ENCODE peak calls at places on chromosomes 5 and 9, in seven cellular contexts. M is A549, W is pancreas, H is GM12864, F is astrocyte of the spinal cord, S is astrocyte of the cerebellum, A is psoas muscle. X is an unnamed sample.

GRCh38 chr9:110592075-110592830 is 12.7 kb upstream of the SVEP1 start:
- DNase-seq in W (no peak), S (no peak), F (no peak), A (no peak), M (no peak), H (no peak), X (no peak)

GRCh38 chr9:15416880-15417279 is 5.8 kb upstream of the SNAPC3 start:
- DNase-seq in H (no peak), W (peak), M (no peak), A (no peak), S (peak), F (peak), X (peak)

GRCh38 chr5:180649297-180650039 is at the start of gene FLT4:
- DNase-seq in A (no peak), M (peak), S (no peak), W (no peak), F (no peak), H (no peak), X (no peak)

GRCh38 chr9:137461663-137462395 is 2.7 kb upstream of the NSMF start:
- DNase-seq in A (peak), S (no peak), H (peak), M (peak), F (no peak), W (peak), X (peak)

GRCh38 chr9:12469084-12469483 is 224.1 kb upstream of the TYRP1 start:
- DNase-seq in F (no peak), A (no peak), M (no peak), S (no peak), H (no peak), W (no peak), X (no peak)

GRCh38 chr9:41229408-41230401 is 40.6 kb upstream of the ZNG1F start:
- DNase-seq in M (no peak), S (no peak), F (peak), A (no peak), H (no peak), W (peak), X (peak)

GRCh38 chr5:154997746-154998145 is 15.8 kb upstream of the KIF4B start:
- DNase-seq in H (no peak), M (no peak), F (no peak), S (no peak), W (no peak), A (no peak), X (no peak)

GRCh38 chr5:10124287-10124686 is 125.4 kb downstream of the ATPSCKMT start:
- DNase-seq in F (no peak), W (no peak), S (no peak), H (no peak), M (no peak), A (no peak), X (no peak)

GRCh38 chr5:143721960-143722359 is 90.0 kb upstream of the HMHB1 start:
- DNase-seq in W (no peak), H (no peak), A (no peak), M (no peak), F (no peak), S (no peak), X (no peak)

GRCh38 chr5:72921886-72922285 is 34.0 kb upstream of the FCHO2 start:
- DNase-seq in M (no peak), S (no peak), H (no peak), F (no peak), W (no peak), A (no peak), X (no peak)

GRCh38 chr9:109856785-109857184 is 76.8 kb downstream of the PALM2AKAP2 start:
- DNase-seq in W (no peak), S (no peak), M (no peak), F (no peak), H (no peak), A (peak), X (no peak)

GRCh38 chr9:114616684-114617520 is 5.8 kb downstream of the TMEM268 start:
- DNase-seq in H (no peak), F (no peak), A (peak), S (no peak), M (no peak), W (peak), X (peak)

GRCh38 chr5:39570418-39571027 is 145.7 kb upstream of the DAB2 start:
- DNase-seq in H (no peak), F (peak), M (peak), W (no peak), S (peak), A (no peak), X (peak)

GRCh38 chr5:32217886-32218396 is 43.8 kb upstream of the GOLPH3 start:
- DNase-seq in W (no peak), M (no peak), F (peak), H (peak), A (no peak), S (no peak), X (peak)

GRCh38 chr9:113620377-113621161 is 157.0 kb downstream of the RGS3 start:
- DNase-seq in F (peak), M (peak), S (peak), H (no peak), A (peak), W (peak), X (no peak)

GRCh38 chr9:34929506-34930102 is 28.5 kb upstream of the PHF24 start:
- DNase-seq in A (no peak), W (no peak), M (peak), F (peak), S (peak), H (peak), X (peak)

GRCh38 chr9:114433720-114434255 is 46.0 kb upstream of the AKNA start:
- DNase-seq in A (no peak), F (no peak), H (no peak), W (no peak), S (no peak), M (no peak), X (peak)

GRCh38 chr5:123732261-123732660 is 220.3 kb downstream of the CSNK1G3 start:
- DNase-seq in F (no peak), A (no peak), H (no peak), S (no peak), W (no peak), M (no peak), X (no peak)

GRCh38 chr5:76441890-76442673 is 39.0 kb downstream of the IQGAP2 start:
- DNase-seq in H (no peak), M (no peak), S (no peak), F (no peak), W (no peak), A (no peak), X (no peak)

GRCh38 chr5:33641722-33642505 is 201.1 kb downstream of the TARS1 start:
- DNase-seq in H (no peak), W (no peak), M (no peak), S (peak), F (peak), A (no peak), X (peak)

GRCh38 chr9:14318934-14319513 is 5.1 kb upstream of the NFIB start:
- DNase-seq in A (no peak), M (no peak), S (no peak), H (no peak), W (no peak), F (no peak), X (no peak)
- H3K4me3 ChIP-seq in A (peak), M (peak), S (no peak), H (no peak), W (no peak), F (no peak), X (no peak)

GRCh38 chr5:95647331-95647659 is 718 bp downstream of the RFESD start:
- DNase-seq in W (no peak), H (no peak), S (no peak), A (no peak), F (no peak), M (no peak), X (no peak)

GRCh38 chr5:95646569-95647330 is at the start of gene RFESD:
- DNase-seq in H (peak), A (peak), F (peak), S (peak), W (peak), M (peak), X (peak)

GRCh38 chr5:95641803-95642220 is 4.8 kb upstream of the RFESD start:
- DNase-seq in A (no peak), H (no peak), F (no peak), M (no peak), W (peak), S (no peak), X (no peak)

GRCh38 chr5:95643152-95643551 is 3.4 kb upstream of the RFESD start:
- DNase-seq in S (no peak), F (no peak), M (no peak), W (no peak), H (no peak), A (no peak), X (no peak)

DNA sequence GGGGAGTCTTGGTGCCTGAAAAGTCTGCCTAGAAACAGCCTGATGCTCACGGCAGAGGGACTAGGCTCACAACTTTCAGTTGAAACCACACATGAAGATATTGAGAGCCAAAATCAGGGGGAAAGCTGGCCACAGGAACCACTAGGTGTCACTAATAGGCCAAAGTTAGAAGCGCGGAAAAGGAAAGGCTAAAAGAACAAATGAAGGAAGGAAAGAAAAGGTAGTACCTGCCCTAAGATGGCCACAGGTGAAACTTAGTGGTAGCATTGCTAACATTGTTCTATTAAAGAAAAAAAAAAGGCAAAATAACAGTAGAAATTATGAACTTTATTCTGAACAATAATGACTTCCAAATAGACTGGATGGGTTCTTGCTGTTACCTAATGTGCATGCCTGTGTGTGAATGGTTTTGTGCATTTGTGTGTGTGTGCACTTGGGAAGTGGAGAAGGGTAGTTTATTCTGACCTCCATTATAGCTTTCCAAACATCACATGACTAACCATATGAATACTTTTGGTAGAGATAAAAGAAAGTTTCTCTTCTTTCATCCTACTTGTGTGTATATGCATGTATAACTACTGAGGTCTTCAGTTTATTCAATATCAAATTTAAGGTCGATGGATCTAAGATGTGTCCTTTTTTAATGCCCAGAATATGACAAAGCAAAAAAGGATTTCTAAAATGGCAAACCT is 2.1 kb upstream of the RFESD start:
- DNase-seq in S (peak), F (peak), A (no peak), W (peak), H (no peak), M (peak), X (peak)
- TF ChIP-seq CTCF in S (peak), F (peak), A (peak), W (peak), H (peak), M (peak), X (peak)

GRCh38 chr5:74500037-74500917 is 140.3 kb downstream of the ENC1 start:
- DNase-seq in A (no peak), F (no peak), M (no peak), S (no peak), W (no peak), H (no peak), X (no peak)

GRCh38 chr5:74499236-74499635 is 141.3 kb downstream of the ENC1 start:
- DNase-seq in H (no peak), S (no peak), M (no peak), W (no peak), F (no peak), A (no peak), X (no peak)

GRCh38 chr5:74504463-74504862 is 136.1 kb downstream of the ENC1 start:
- DNase-seq in W (no peak), A (no peak), F (no peak), M (no peak), H (no peak), S (no peak), X (no peak)

GRCh38 chr5:74501674-74502478 is 138.7 kb downstream of the ENC1 start:
- DNase-seq in A (no peak), M (no peak), H (no peak), W (no peak), S (no peak), F (no peak), X (no peak)

DNA sequence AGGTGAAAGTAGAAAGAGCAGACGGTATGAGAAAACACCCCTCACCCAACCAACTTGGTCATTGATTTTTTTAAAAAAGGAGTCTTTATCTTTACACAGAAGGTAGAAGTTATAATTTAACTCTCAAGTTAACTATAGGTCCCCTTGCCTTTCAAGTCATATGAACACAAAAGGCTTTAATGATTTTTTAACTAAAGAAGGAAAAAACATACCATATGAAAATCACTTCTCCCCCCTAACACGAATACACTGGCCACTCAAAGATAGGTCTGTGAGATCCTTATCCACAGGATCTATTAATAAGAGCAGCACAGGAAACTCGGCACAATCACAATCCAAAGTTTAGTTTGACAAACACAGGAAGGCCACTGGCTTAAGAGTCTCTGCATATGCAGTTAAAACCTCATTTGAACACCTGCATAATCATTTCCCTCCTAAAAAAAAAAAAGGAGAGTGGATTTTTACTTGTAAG is 138.0 kb downstream of the ENC1 start:
- DNase-seq in S (no peak), W (no peak), F (no peak), H (no peak), M (no peak), A (no peak), X (no peak)
- H3K4me3 ChIP-seq in S (no peak), W (no peak), F (no peak), H (no peak), M (no peak), A (no peak), X (no peak)

GRCh38 chr5:136638084-136638483 is 272.7 kb upstream of the TRPC7 start:
- DNase-seq in W (no peak), F (no peak), H (no peak), M (no peak), A (no peak), S (no peak), X (no peak)
- TF ChIP-seq CTCF in W (no peak), F (peak), H (no peak), M (no peak), A (no peak), S (peak), X (no peak)

GRCh38 chr5:2755811-2756210 is 4.3 kb upstream of the IRX2 start:
- DNase-seq in S (no peak), A (no peak), M (no peak), W (no peak), F (no peak), H (no peak), X (no peak)
- H3K4me3 ChIP-seq in S (peak), A (peak), M (peak), W (peak), F (peak), H (no peak), X (no peak)

DNA sequence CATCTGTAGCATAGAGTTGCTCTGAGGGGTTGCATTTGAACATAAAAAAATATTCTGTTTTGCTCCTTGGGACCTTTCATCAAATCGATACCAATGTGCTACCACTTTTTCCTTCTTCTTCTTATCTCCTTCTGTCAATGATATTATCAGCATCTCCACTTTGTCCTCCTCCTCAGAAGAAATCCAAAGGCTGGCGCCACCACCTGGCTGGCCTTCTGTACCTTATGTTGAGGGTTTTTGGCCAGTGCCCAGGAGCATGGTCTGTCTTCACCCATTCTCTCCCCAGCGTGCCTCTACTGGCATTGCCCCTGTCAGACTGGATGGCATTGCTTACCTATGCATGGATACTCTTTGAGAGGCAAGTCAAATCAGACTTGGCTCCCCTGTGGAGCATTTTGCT is 167.2 kb downstream of the CFAP90 start:
- DNase-seq in M (no peak), F (no peak), S (no peak), W (no peak), H (no peak), A (no peak), X (no peak)
- TF ChIP-seq CTCF in M (no peak), F (no peak), S (no peak), W (no peak), H (peak), A (no peak), X (no peak)

DNA sequence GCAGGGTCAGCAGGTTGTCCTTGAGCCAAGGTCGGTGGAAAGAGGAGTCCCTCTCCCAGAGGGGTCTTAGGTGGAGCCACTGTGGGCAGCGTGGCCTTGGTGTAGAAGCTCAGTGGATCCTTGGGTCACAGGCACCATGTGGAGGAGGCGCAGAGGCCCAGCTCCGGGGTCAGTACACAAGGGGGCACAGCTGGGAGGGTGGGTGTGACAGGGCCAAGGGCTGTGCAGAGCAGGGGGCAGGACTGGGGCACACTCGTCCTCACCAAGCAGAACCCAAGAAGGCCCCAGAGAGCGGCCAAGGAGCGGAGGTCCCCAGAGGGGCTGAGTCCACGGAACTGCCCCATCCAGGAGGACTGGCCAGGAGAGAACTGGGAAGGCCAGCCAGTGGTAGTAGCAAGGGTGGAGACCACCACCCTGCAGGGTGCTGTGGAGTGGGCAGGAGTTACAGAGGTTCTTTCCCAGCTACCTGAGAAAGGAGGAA is 2.4 kb upstream of the LPCAT1 start:
- DNase-seq in W (peak), H (no peak), F (no peak), A (peak), M (no peak), S (no peak), X (no peak)
- H3K4me3 ChIP-seq in W (no peak), H (no peak), F (no peak), A (no peak), M (no peak), S (no peak), X (no peak)

DNA sequence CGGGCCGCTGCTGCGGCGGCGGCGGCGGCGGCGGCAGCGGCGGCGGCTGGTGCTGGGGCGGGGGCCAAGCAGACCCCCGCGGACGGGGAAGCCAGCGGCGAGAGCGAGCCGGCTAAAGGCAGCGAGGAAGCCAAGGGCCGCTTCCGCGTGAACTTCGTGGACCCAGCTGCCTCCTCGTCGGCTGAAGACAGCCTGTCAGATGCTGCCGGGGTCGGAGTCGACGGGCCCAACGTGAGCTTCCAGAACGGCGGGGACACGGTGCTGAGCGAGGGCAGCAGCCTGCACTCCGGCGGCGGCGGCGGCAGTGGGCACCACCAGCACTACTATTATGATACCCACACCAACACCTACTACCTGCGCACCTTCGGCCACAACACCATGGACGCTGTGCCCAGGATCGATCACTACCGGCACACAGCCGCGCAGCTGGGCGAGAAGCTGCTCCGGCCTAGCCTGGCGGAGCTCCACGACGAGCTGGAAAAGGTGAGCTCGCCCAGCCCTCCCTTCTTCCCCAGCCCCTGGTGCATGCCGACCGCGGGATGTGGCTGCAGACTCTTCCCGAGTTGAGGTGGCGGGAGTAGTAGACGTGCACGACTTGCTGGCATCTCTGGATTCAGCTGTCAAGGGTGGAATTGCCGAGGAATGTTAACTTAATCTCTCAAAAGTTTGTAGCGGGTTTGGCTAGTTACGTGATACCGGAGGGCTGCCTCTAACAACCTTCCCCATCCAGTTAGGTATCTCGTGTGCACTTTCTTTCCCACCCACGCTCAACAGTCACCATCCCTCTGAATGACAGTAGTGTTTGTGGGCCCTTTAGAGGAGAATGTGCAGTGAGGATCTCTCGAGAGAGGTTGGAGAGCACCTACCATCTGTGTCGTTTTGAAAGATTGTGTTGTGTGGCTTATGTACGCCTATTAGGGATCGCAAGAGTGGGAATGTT is 932 bp downstream of the SLC12A2 start:
- DNase-seq in A (peak), W (peak), S (no peak), F (no peak), M (peak), H (no peak), X (peak)
- TF ChIP-seq CTCF in A (no peak), W (no peak), S (no peak), F (no peak), M (no peak), H (no peak), X (no peak)

GRCh38 chr5:142697846-142698245 is 12.0 kb upstream of the FGF1 start:
- DNase-seq in H (no peak), S (no peak), A (peak), W (no peak), F (peak), M (no peak), X (no peak)
- H3K4me3 ChIP-seq in H (no peak), S (no peak), A (peak), W (no peak), F (no peak), M (no peak), X (no peak)